ENCODE peak calls at places on chromosome 6, in ten cellular contexts. O is fibroblast of lung; H is substantia nigra; R is IMR-90; W is small intestine; E is A549; V is uterus; P is CD8-positive, alpha-beta T cell; U is lung; I is right cardiac atrium. M is an unnamed sample.

GRCh38 chr6:54238407-54238806 is 69.8 kb upstream of the TINAG start:
- DNase-seq in O (peak; percentile 80), H (no peak), R (peak; percentile 39), W (no peak), E (no peak), V (no peak), P (no peak), U (no peak), I (no peak), M (no peak)

GRCh38 chr6:111993342-111993741 is 60.6 kb upstream of the CCN6 start:
- DNase-seq in O (no peak), H (no peak), R (no peak), W (no peak), E (no peak), V (no peak), P (no peak), U (no peak), I (no peak), M (no peak)

GRCh38 chr6:163825033-163825432 is 410.5 kb downstream of the QKI start:
- DNase-seq in O (peak; percentile 67), H (no peak), R (peak; percentile 76), W (no peak), E (no peak), V (no peak), P (no peak), U (no peak), I (no peak), M (no peak)

GRCh38 chr6:35494161-35494563 is 2.7 kb downstream of the TEAD3 start:
- DNase-seq in O (no peak), H (no peak), R (peak; percentile 44), W (no peak), E (no peak), V (no peak), P (no peak), U (no peak), I (peak; percentile 65), M (no peak)

GRCh38 chr6:2165216-2165725 is 80.1 kb downstream of the GMDS start:
- DNase-seq in O (no peak), H (no peak), R (no peak), W (no peak), E (no peak), V (no peak), P (no peak), U (no peak), I (no peak), M (no peak)

GRCh38 chr6:38715016-38715809 is at the start of gene DNAH8:
- DNase-seq in O (no peak), H (no peak), R (no peak), W (no peak), E (no peak), V (no peak), P (peak; percentile 54), U (no peak), I (peak; percentile 48), M (no peak)

GRCh38 chr6:113488812-113489685 is 368.1 kb upstream of the MARCKS start:
- DNase-seq in O (no peak), H (no peak), R (no peak), W (peak; percentile 19), E (no peak), V (no peak), P (no peak), U (no peak), I (no peak), M (no peak)

GRCh38 chr6:44309092-44309491 is 4.1 kb downstream of the AARS2 start:
- DNase-seq in O (peak; percentile 83), H (no peak), R (peak; percentile 85), W (no peak), E (no peak), V (no peak), P (no peak), U (no peak), I (no peak), M (peak; percentile 68)

GRCh38 chr6:43455034-43455747 is at the start of gene DLK2:
- DNase-seq in O (no peak), H (no peak), R (no peak), W (no peak), E (peak; percentile 49), V (no peak), P (peak; percentile 60), U (no peak), I (no peak), M (no peak)

GRCh38 chr6:139306582-139306981 is 14.8 kb upstream of the TXLNB start:
- DNase-seq in O (no peak), H (no peak), R (no peak), W (no peak), E (no peak), V (no peak), P (no peak), U (no peak), I (no peak), M (no peak)

GRCh38 chr6:139311826-139312225 is 20.0 kb upstream of the TXLNB start:
- DNase-seq in O (peak; percentile 54), H (no peak), R (peak; percentile 27), W (no peak), E (no peak), V (no peak), P (no peak), U (no peak), I (no peak), M (no peak)

GRCh38 chr6:139313229-139313628 is 21.4 kb upstream of the TXLNB start:
- DNase-seq in O (no peak), H (no peak), R (no peak), W (no peak), E (no peak), V (no peak), P (no peak), U (no peak), I (no peak), M (no peak)

GRCh38 chr6:139308284-139308916 is 16.6 kb upstream of the TXLNB start:
- DNase-seq in O (no peak), H (no peak), R (peak; percentile 55), W (no peak), E (no peak), V (no peak), P (no peak), U (no peak), I (no peak), M (no peak)

GRCh38 chr6:139308936-139309603 is 17.3 kb upstream of the TXLNB start:
- DNase-seq in O (peak; percentile 82), H (no peak), R (peak; percentile 85), W (peak; percentile 71), E (no peak), V (peak; percentile 31), P (no peak), U (peak; percentile 35), I (no peak), M (no peak)
- H3K27ac ChIP-seq in O (no peak overlapping the region), H (no peak overlapping the region), R (no peak overlapping the region), W (no peak overlapping the region), E (no peak overlapping the region), V (no peak overlapping the region), P (no peak overlapping the region), U (peak overlapping the region; percentile 33), I (no peak overlapping the region), M (no peak overlapping the region)

GRCh38 chr6:10407674-10408054 is 7.2 kb downstream of the TFAP2A start:
- DNase-seq in O (no peak), H (no peak), R (no peak), W (no peak), E (no peak), V (no peak), P (no peak), U (no peak), I (no peak), M (no peak)
- H3K27ac ChIP-seq in O (no peak overlapping the region), H (no peak overlapping the region), R (no peak overlapping the region), W (no peak overlapping the region), E (peak overlapping the region; percentile 96), V (no peak overlapping the region), P (no peak overlapping the region), U (no peak overlapping the region), I (no peak overlapping the region), M (peak overlapping the region; percentile 97)

DNA sequence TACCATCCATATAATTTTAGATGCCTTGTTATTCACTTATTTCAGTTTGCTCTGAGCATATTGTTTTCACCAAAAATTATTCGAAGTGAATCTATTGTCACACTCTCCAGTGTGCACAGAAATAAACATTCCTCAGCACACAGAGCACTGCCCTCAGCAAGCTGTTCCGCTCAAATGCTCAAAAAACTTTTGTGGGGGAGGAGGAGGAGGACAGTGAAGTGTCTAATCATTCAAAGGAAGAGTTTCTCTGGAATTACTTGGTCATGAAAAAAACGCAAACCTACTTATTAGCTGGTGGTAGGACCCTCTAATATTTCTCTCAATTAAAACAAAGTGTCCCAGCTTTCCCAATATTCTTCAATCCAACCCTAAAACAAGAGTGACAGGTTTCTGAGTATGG is 88.3 kb downstream of the DTNBP1 start:
- DNase-seq in O (no peak), H (no peak), R (no peak), W (no peak), E (no peak), V (no peak), P (no peak), U (no peak), I (no peak), M (no peak)
- H3K27ac ChIP-seq in O (no peak overlapping the region), H (no peak overlapping the region), R (no peak overlapping the region), W (no peak overlapping the region), E (no peak overlapping the region), V (no peak overlapping the region), P (no peak overlapping the region), U (no peak overlapping the region), I (no peak overlapping the region), M (no peak overlapping the region)

DNA sequence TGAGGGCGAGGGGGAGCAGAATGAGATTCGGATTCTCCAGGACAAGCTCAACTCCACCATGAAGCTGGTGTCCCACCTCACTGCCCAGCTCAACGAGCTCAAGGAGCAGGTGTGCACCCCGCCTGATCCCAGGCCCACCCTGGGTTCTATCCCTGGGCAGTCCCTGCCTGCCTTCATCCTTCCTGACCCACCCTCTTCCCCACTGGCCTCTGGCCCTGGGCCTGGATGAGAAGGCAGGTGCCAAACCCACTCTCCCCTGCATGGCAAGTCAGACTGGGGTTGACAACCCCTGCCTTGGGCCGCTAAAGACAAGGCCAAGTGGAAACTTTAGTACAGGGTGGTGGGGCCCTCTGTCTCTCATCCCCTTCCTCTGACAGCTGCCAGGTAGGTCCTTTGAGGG is 16.5 kb downstream of the UQCC2 start:
- DNase-seq in O (no peak), H (no peak), R (no peak), W (no peak), E (no peak), V (no peak), P (no peak), U (no peak), I (no peak), M (no peak)
- H3K27ac ChIP-seq in O (no peak overlapping the region), H (peak overlapping the region; percentile 49), R (no peak overlapping the region), W (peak overlapping the region; percentile 81), E (no peak overlapping the region), V (peak overlapping the region; percentile 50), P (peak overlapping the region; percentile 37), U (peak overlapping the region; percentile 70), I (peak overlapping the region; percentile 61), M (peak overlapping the region; percentile 88)

DNA sequence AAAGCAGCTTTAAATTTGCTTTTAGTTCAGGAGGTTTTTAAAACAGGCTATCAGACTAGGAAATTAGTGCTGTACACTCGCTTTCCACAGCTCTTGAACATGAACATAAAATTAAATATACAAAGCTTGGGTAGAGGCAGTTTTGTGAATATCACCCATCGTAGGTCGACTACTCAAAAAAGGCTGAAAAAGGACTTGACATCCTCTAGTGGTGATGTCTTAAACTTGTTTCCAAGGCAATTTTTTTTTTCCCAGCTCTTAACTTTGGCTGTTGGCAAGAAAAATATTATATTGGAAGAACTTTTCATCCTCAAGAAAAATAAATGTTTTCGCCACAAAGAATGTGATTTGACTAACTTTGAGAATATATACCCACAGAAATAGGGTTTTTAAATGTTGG is 2.9 kb downstream of the MAP7 start:
- DNase-seq in O (peak; percentile 55), H (no peak), R (peak; percentile 63), W (peak; percentile 35), E (peak; percentile 34), V (no peak), P (no peak), U (no peak), I (no peak), M (no peak)
- H3K27ac ChIP-seq in O (no peak overlapping the region), H (peak overlapping the region; percentile 31), R (no peak overlapping the region), W (no peak overlapping the region), E (peak overlapping the region; percentile 93), V (no peak overlapping the region), P (no peak overlapping the region), U (no peak overlapping the region), I (no peak overlapping the region), M (no peak overlapping the region)

GRCh38 chr6:11224966-11225463 is 7.5 kb downstream of the NEDD9 start:
- DNase-seq in O (no peak), H (no peak), R (no peak), W (no peak), E (no peak), V (no peak), P (no peak), U (no peak), I (no peak), M (no peak)
- H3K27ac ChIP-seq in O (peak overlapping the region; percentile 34), H (no peak overlapping the region), R (no peak overlapping the region), W (peak overlapping the region; percentile 92), E (peak overlapping the region; percentile 94), V (peak overlapping the region; percentile 94), P (peak overlapping the region; percentile 24), U (no peak overlapping the region), I (no peak overlapping the region), M (peak overlapping the region; percentile 54)

M was measured in epithelial cell of prostate.